ENCODE peak calls at places on chromosomes 4 and X, in ten cellular contexts. Q is Caco-2, G is H9, E is tibial artery, N is psoas muscle, U is right atrium auricular region, H is keratinocyte, W is adrenal gland, L is A673, V is thyroid gland. I is an unnamed sample. For H3K4me1, the result is how much of the 10 kb centered on the place peaks cover.

GRCh38 chrX:134600714-134601113 is 57.6 kb downstream of the PLAC1 start:
- DNase-seq in Q (no peak), G (no peak), E (no peak), N (no peak), U (no peak), H (no peak), W (no peak), L (no peak), V (no peak), I (peak)

GRCh38 chrX:101986571-101986970 is 54.7 kb upstream of the ZMAT1 start:
- DNase-seq in Q (no peak), G (no peak), E (no peak), N (no peak), U (no peak), H (no peak), W (no peak), L (peak), V (no peak), I (no peak)

GRCh38 chrX:126770179-126770578 is 49.4 kb upstream of the PRR32 start:
- DNase-seq in Q (peak), G (no peak), E (no peak), N (no peak), U (no peak), H (no peak), W (peak), L (peak), V (no peak), I (no peak)

GRCh38 chrX:130994671-130995070 is 63.5 kb upstream of the ARHGAP36 start:
- DNase-seq in Q (peak), G (no peak), E (no peak), N (no peak), U (no peak), H (no peak), W (peak), L (peak), V (peak), I (no peak)

GRCh38 chr4:140935259-140935658 is 179.1 kb upstream of the TBC1D9 start:
- DNase-seq in Q (no peak), G (no peak), E (peak), N (peak), U (no peak), H (no peak), W (peak), L (no peak), V (no peak), I (no peak)

GRCh38 chr4:116005037-116005805 is 891.8 kb upstream of the NDST4 start:
- DNase-seq in Q (no peak), G (no peak), E (no peak), N (no peak), U (no peak), H (no peak), W (no peak), L (peak), V (no peak), I (no peak)

GRCh38 chr4:27692098-27692679 is 831.5 kb downstream of the STIM2 start:
- DNase-seq in Q (peak), G (peak), E (no peak), N (no peak), U (no peak), H (no peak), W (no peak), L (peak), V (no peak), I (peak)

GRCh38 chr4:41865981-41866798 is 69.0 kb upstream of the TMEM33 start:
- DNase-seq in Q (no peak), G (peak), E (no peak), N (no peak), U (no peak), H (no peak), W (no peak), L (no peak), V (no peak), I (no peak)

GRCh38 chr4:140971077-140971792 is 162.0 kb downstream of the RNF150 start:
- DNase-seq in Q (no peak), G (peak), E (no peak), N (no peak), U (no peak), H (no peak), W (no peak), L (no peak), V (no peak), I (no peak)

GRCh38 chr4:48268956-48269860 is at the start of gene TEC:
- DNase-seq in Q (peak), G (peak), E (peak), N (peak), U (peak), H (no peak), W (peak), L (peak), V (peak), I (no peak)

GRCh38 chr4:84804126-84804525 is 162.4 kb downstream of the WDFY3 start:
- DNase-seq in Q (no peak), G (no peak), E (no peak), N (no peak), U (no peak), H (no peak), W (no peak), L (no peak), V (no peak), I (no peak)

GRCh38 chr4:94274912-94275311 is 67.2 kb downstream of the SMARCAD1 start:
- DNase-seq in Q (no peak), G (no peak), E (no peak), N (no peak), U (no peak), H (no peak), W (no peak), L (no peak), V (no peak), I (no peak)

GRCh38 chr4:169115897-169116254 is 105.8 kb upstream of the CBR4 start:
- DNase-seq in Q (peak), G (no peak), E (no peak), N (no peak), U (no peak), H (peak), W (no peak), L (peak), V (no peak), I (peak)

GRCh38 chrX:47145408-47146120 is 543 bp downstream of the RBM10 start:
- DNase-seq in Q (no peak), G (no peak), E (no peak), N (no peak), U (no peak), H (no peak), W (no peak), L (peak), V (no peak), I (no peak)

GRCh38 chr4:153143527-153144348 is 60.5 kb upstream of the TRIM2 start:
- DNase-seq in Q (peak), G (no peak), E (no peak), N (no peak), U (no peak), H (no peak), W (peak), L (peak), V (peak), I (peak)

GRCh38 chr4:91113130-91113706 is 986.0 kb downstream of the CCSER1 start:
- DNase-seq in Q (peak), G (no peak), E (no peak), N (no peak), U (no peak), H (no peak), W (no peak), L (peak), V (no peak), I (no peak)

GRCh38 chr4:7124643-7125442 is 57.0 kb upstream of the GRPEL1 start:
- DNase-seq in Q (no peak), G (peak), E (peak), N (peak), U (peak), H (no peak), W (peak), L (no peak), V (peak), I (no peak)

GRCh38 chr4:88803600-88804096 is 106.0 kb upstream of the NAP1L5 start:
- DNase-seq in Q (no peak), G (no peak), E (peak), N (peak), U (peak), H (no peak), W (peak), L (peak), V (no peak), I (no peak)

GRCh38 chr4:27568236-27568951 is 707.8 kb downstream of the STIM2 start:
- DNase-seq in Q (no peak), G (no peak), E (no peak), N (no peak), U (no peak), H (no peak), W (no peak), L (no peak), V (no peak), I (no peak)

GRCh38 chrX:133792198-133792953 is 193.0 kb downstream of the GPC3 start:
- DNase-seq in Q (peak), G (peak), E (peak), N (peak), U (peak), H (peak), W (peak), L (peak), V (peak), I (peak)

GRCh38 chrX:142428916-142429315 is 223.8 kb upstream of the MAGEC2 start:
- DNase-seq in Q (no peak), G (no peak), E (no peak), N (no peak), U (no peak), H (no peak), W (no peak), L (no peak), V (no peak), I (no peak)

GRCh38 chr4:77007358-77008230 is 58.0 kb downstream of the SEPTIN11 start:
- DNase-seq in Q (no peak), G (no peak), E (peak), N (no peak), U (peak), H (no peak), W (no peak), L (peak), V (peak), I (peak)

GRCh38 chr4:173362666-173363065 is 8.1 kb upstream of the SAP30 start:
- DNase-seq in Q (no peak), G (no peak), E (no peak), N (no peak), U (no peak), H (no peak), W (no peak), L (no peak), V (no peak), I (no peak)

GRCh38 chr4:4320528-4320927 is 30.5 kb downstream of the ZBTB49 start:
- DNase-seq in Q (no peak), G (no peak), E (no peak), N (no peak), U (no peak), H (no peak), W (no peak), L (no peak), V (no peak), I (no peak)
- H3K4me1 ChIP-seq in Q (under half), G (under half), E (under half), N (under half), U (under half), H (under half), W (under half), L (under half), V (under half), I (under half)

DNA sequence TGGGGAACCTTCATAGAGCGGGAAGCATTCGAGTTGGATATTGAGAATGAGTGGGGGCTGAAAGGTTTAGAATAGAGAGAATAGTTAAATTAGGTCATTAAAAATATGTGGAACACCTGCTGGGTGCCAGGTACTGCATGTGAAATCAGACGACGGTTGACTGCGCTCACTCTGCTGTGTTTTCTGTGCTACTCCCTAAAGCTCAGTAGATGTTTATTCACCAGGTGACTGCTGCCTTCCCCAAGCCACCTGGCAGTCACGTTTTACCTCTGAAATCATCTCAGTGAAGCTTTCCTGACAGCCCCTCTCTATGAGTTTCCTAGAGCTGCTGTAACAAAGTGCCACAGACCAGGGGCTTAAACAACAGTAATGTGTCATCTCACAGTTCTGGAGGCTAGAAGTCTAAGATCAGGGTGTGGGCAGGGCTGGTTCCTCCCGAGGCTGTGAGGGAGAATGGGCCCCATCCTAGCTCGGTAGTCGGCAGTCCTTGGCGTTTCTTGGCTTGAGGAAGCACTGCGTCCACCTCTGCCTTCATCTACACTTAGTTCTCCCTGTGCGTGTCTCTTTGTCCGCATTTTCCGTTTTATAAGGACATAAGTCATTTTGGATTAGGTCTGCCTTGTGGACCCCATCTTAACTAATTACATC is 25.3 kb downstream of the ADD1 start:
- DNase-seq in Q (no peak), G (no peak), E (no peak), N (no peak), U (no peak), H (no peak), W (no peak), L (no peak), V (no peak), I (no peak)
- H3K4me1 ChIP-seq in Q (half or more), G (under half), E (under half), N (half or more), U (under half), H (under half), W (under half), L (half or more), V (under half), I (under half)

GRCh38 chr4:138595171-138595570 is 353.0 kb upstream of the SLC7A11 start:
- DNase-seq in Q (no peak), G (no peak), E (no peak), N (no peak), U (no peak), H (no peak), W (no peak), L (no peak), V (no peak), I (no peak)
- H3K4me1 ChIP-seq in Q (under half), G (under half), E (under half), N (under half), U (under half), H (under half), W (under half), L (under half), V (under half), I (under half)

GRCh38 chrX:120463241-120463640 is 5.9 kb downstream of the LAMP2 start:
- DNase-seq in Q (no peak), G (no peak), E (peak), N (no peak), U (no peak), H (no peak), W (peak), L (peak), V (peak), I (no peak)
- H3K4me1 ChIP-seq in Q (under half), G (under half), E (under half), N (under half), U (under half), H (under half), W (under half), L (under half), V (under half), I (under half)

GRCh38 chr4:145486603-145487002 is 5.0 kb downstream of the SMAD1 start:
- DNase-seq in Q (no peak), G (no peak), E (no peak), N (no peak), U (no peak), H (no peak), W (no peak), L (no peak), V (no peak), I (no peak)
- H3K4me1 ChIP-seq in Q (under half), G (under half), E (under half), N (half or more), U (under half), H (under half), W (under half), L (under half), V (under half), I (under half)

GRCh38 chr4:52102587-52102986 is 51.5 kb downstream of the SPATA18 start:
- DNase-seq in Q (no peak), G (no peak), E (no peak), N (no peak), U (no peak), H (peak), W (no peak), L (no peak), V (no peak), I (no peak)
- H3K4me1 ChIP-seq in Q (under half), G (under half), E (under half), N (under half), U (under half), H (under half), W (under half), L (under half), V (under half), I (under half)